ENCODE peak calls at places on chromosomes 5 and 9, in seven cellular contexts. P is GM12878; L is foreskin fibroblast; B is germinal center; V is B cell; K is AG08395; D is stimulated activated CD4-positive, alpha-beta T cell treated with anti-CD3 and anti-CD28 coated beads, Interleukin-15, amount 100 ng/mL, for 1 hour. F is an unnamed sample.

GRCh38 chr9:129720181-129720864 is 32.5 kb downstream of the PTGES start:
- DNase-seq in P (no peak), L (no peak), B (no peak), V (no peak), K (no peak), D (no peak), F (no peak)

GRCh38 chr5:122390107-122390506 is 78.1 kb downstream of the SNCAIP start:
- DNase-seq in P (no peak), L (no peak), B (no peak), V (no peak), K (no peak), D (no peak), F (no peak)

GRCh38 chr5:153831976-153832375 is 206.7 kb downstream of the FAM114A2 start:
- DNase-seq in P (peak), L (no peak), B (peak), V (peak), K (peak), D (no peak), F (peak)

GRCh38 chr5:39863926-39864572 is 439.3 kb upstream of the DAB2 start:
- DNase-seq in P (no peak), L (no peak), B (no peak), V (no peak), K (no peak), D (no peak), F (no peak)

GRCh38 chr5:142202282-142202681 is 93.7 kb downstream of the NDFIP1 start:
- DNase-seq in P (no peak), L (peak), B (no peak), V (no peak), K (no peak), D (no peak), F (no peak)

GRCh38 chr9:124257070-124257864 is 482 bp upstream of the NEK6 start:
- DNase-seq in P (no peak), L (no peak), B (no peak), V (no peak), K (no peak), D (no peak), F (no peak)

GRCh38 chr5:102722930-102723329 is 32.2 kb upstream of the PAM start:
- DNase-seq in P (no peak), L (peak), B (no peak), V (no peak), K (peak), D (no peak), F (no peak)

GRCh38 chr5:39476466-39477215 is 51.9 kb upstream of the DAB2 start:
- DNase-seq in P (no peak), L (peak), B (no peak), V (no peak), K (peak), D (no peak), F (peak)

GRCh38 chr9:27528886-27529315 is 713 bp downstream of the MOB3B start:
- DNase-seq in P (no peak), L (no peak), B (peak), V (peak), K (no peak), D (peak), F (no peak)

GRCh38 chr9:123999668-124000067 is 11.9 kb upstream of the LHX2 start:
- DNase-seq in P (no peak), L (no peak), B (no peak), V (peak), K (no peak), D (no peak), F (no peak)

GRCh38 chr9:88076286-88077070 is 61.8 kb downstream of the SPATA31C2 start:
- DNase-seq in P (no peak), L (peak), B (peak), V (no peak), K (peak), D (peak), F (peak)

GRCh38 chr5:55172051-55172899 is 702 bp downstream of the CDC20B start:
- DNase-seq in P (peak), L (peak), B (peak), V (peak), K (peak), D (no peak), F (peak)

F was measured in fibroblast of gingiva.